ENCODE peak calls at places on chromosomes 6 and 20, in five cellular contexts. O is A549, V is K562, S is GM12878, Z is endothelial cell of umbilical vein. C is an unnamed sample.

GRCh38 chr6:151089916-151090443 is 149.8 kb upstream of the AKAP12 start:
- DNase-seq in O (no peak), V (no peak), S (no peak), Z (no peak), C (no peak)

GRCh38 chr6:32984639-32985389 is 16.4 kb downstream of the BRD2 start:
- DNase-seq in O (peak; percentile 86), V (peak; percentile 93), S (no peak), Z (peak; percentile 87), C (peak; percentile 91)

GRCh38 chr6:157493576-157493975 is 112.6 kb downstream of the ZDHHC14 start:
- DNase-seq in O (no peak), V (no peak), S (no peak), Z (no peak), C (no peak)

GRCh38 chr6:7505196-7505699 is 36.2 kb upstream of the DSP start:
- DNase-seq in O (peak; percentile 81), V (peak; percentile 6), S (no peak), Z (peak; percentile 6), C (peak; percentile 7)

GRCh38 chr6:43964659-43965570 is 162.3 kb downstream of the MRPL14 start:
- DNase-seq in O (no peak), V (peak; percentile 73), S (no peak), Z (no peak), C (peak; percentile 58)

GRCh38 chr20:53752971-53753879 is 159.6 kb upstream of the ZNF217 start:
- DNase-seq in O (peak; percentile 88), V (peak; percentile 80), S (no peak), Z (no peak), C (peak; percentile 15)

GRCh38 chr6:2688416-2689064 is 62.2 kb downstream of the MYLK4 start:
- DNase-seq in O (peak; percentile 21), V (peak; percentile 21), S (no peak), Z (peak; percentile 24), C (peak; percentile 67)

GRCh38 chr20:60381643-60382400 is 423.6 kb downstream of the CDH26 start:
- DNase-seq in O (no peak), V (no peak), S (no peak), Z (no peak), C (no peak)

GRCh38 chr6:113433506-113433991 is 423.6 kb upstream of the MARCKS start:
- DNase-seq in O (peak; percentile 81), V (no peak), S (no peak), Z (no peak), C (peak; percentile 87)

GRCh38 chr6:13848553-13849150 is 34.3 kb upstream of the MCUR1 start:
- DNase-seq in O (no peak), V (no peak), S (no peak), Z (no peak), C (no peak)

GRCh38 chr20:45416917-45417316 is 976 bp downstream of the PIGT start:
- DNase-seq in O (no peak), V (no peak), S (no peak), Z (no peak), C (peak; percentile 39)

DNA sequence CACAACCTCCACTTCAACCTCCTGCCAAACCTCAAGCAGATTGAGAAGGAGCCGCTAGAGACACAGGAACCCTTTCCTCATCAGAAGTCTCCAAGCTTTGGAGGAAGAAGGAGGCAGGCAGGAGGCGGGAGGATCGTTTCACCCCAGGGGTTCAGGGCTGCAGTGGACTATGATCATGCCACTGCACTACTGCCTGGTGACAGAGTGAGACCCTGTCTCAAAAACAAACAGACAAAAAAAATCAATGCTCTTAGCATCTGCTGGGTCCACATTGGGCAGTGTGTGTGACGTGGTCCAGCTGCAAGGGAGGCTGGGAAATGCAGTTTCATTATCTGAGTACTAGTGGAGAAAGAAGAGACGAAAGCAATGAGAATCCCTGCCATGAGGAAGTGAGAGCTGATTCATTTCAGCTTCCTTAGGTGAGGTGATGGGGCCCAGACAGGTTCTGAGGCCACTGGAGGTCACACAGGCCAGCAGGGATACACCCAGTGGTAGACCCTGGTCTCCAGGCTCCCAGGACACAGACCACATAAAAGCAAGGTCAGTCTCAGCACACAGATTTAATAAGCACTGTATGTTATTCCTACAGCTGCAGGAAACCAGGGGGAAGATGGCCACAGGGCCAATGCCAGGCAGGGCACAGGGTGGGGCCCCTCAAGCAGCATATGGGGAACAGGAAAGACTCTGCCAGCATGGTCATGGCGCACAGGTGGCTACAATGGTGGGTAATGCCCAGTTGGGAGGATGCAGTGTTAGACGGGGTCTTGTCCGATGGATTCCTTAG is 4.3 kb downstream of the GFRA4 start:
- DNase-seq in O (no peak), V (no peak), S (peak; percentile 77), Z (no peak), C (peak; percentile 34)
- TF ChIP-seq CTCF in O (no peak), V (no peak), S (no peak), Z (no peak), C (no peak)

DNA sequence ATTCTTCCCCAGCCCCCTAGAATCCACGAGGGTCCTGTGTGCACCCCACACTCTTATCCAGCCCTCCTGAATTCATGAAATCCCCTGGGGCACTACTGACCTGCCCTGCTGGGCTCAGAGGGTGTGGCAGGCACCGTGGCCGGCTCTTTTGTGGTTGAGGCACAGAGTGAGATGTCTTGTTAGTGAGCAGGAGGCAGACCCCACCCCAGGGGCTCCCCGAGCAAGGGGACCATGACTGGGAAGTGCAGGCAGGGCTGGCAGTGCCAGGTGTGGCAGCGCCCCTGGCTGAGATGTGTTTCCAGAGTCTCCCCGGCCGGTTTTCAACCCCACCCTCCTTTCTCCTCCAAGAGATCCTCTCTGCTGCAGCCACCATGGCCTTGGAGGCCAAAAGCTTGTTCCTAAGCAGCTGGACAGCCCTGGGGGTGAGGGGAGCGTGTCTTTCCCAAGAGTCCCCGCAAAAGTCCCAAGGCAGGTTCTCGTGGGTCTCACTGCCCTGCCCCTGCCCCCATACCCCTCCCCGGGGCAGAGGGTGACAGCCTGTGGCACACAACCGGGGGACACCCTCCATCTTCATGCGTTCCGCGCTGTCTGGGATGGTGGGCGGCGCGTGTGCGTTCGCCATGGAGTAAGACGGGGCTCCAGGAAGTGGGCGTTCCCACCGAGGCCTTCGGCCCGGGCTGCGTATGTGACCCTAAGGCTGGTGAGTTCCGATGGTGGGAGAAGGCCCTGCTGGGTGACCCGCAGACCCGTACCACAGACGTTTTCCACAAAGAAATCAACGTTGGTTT is 208.9 kb downstream of the TAF4 start:
- DNase-seq in O (no peak), V (no peak), S (no peak), Z (no peak), C (no peak)
- TF ChIP-seq MYC in O (no peak), V (no peak), S (no peak), Z (no peak), C (no peak)

GRCh38 chr6:152164957-152165356 is 357.5 kb downstream of the ESR1 start:
- DNase-seq in O (no peak), V (no peak), S (no peak), Z (no peak), C (no peak)
- TF ChIP-seq CTCF in O (no peak), V (no peak), S (no peak), Z (no peak), C (no peak)

GRCh38 chr20:36758276-36758675 is 12.4 kb upstream of the NDRG3 start:
- DNase-seq in O (no peak), V (no peak), S (no peak), Z (no peak), C (no peak)

GRCh38 chr20:36756482-36756881 is 10.6 kb upstream of the NDRG3 start:
- DNase-seq in O (no peak), V (no peak), S (no peak), Z (no peak), C (no peak)

GRCh38 chr20:36752582-36752981 is 6.7 kb upstream of the NDRG3 start:
- DNase-seq in O (no peak), V (no peak), S (no peak), Z (no peak), C (no peak)

GRCh38 chr20:36760647-36761046 is 12.9 kb downstream of the DSN1 start:
- DNase-seq in O (peak; percentile 53), V (no peak), S (no peak), Z (no peak), C (no peak)

GRCh38 chr20:36754656-36755222 is 8.8 kb upstream of the NDRG3 start:
- DNase-seq in O (peak; percentile 77), V (peak; percentile 69), S (no peak), Z (peak; percentile 78), C (peak; percentile 75)
- TF ChIP-seq MYC in O (no peak), V (no peak), S (no peak), Z (no peak), C (no peak)

GRCh38 chr6:16837217-16837972 is 76.1 kb upstream of the ATXN1 start:
- DNase-seq in O (no peak), V (no peak), S (no peak), Z (no peak), C (no peak)

GRCh38 chr6:16840291-16840690 is 79.0 kb upstream of the ATXN1 start:
- DNase-seq in O (no peak), V (no peak), S (no peak), Z (no peak), C (peak; percentile 47)

GRCh38 chr6:16841241-16841640 is 80.0 kb upstream of the ATXN1 start:
- DNase-seq in O (no peak), V (no peak), S (no peak), Z (no peak), C (no peak)

GRCh38 chr6:16840725-16841124 is 79.5 kb upstream of the ATXN1 start:
- DNase-seq in O (no peak), V (no peak), S (no peak), Z (no peak), C (no peak)

GRCh38 chr6:16839780-16840179 is 78.5 kb upstream of the ATXN1 start:
- DNase-seq in O (no peak), V (no peak), S (no peak), Z (no peak), C (peak; percentile 59)
- TF ChIP-seq CTCF in O (no peak), V (no peak), S (no peak), Z (no peak), C (no peak)

GRCh38 chr6:79468116-79468515 is 69.1 kb downstream of the LCA5 start:
- DNase-seq in O (no peak), V (no peak), S (no peak), Z (no peak), C (no peak)
- TF ChIP-seq MYC in O (no peak), V (no peak), S (no peak), Z (no peak), C (no peak)

GRCh38 chr6:133835901-133836300 is 53.0 kb upstream of the TCF21 start:
- DNase-seq in O (peak; percentile 52), V (no peak), S (no peak), Z (no peak), C (no peak)

GRCh38 chr6:133833905-133834304 is 55.0 kb upstream of the TCF21 start:
- DNase-seq in O (peak; percentile 27), V (no peak), S (no peak), Z (no peak), C (no peak)

GRCh38 chr6:133834472-133835170 is 54.3 kb upstream of the TCF21 start:
- DNase-seq in O (peak; percentile 27), V (no peak), S (no peak), Z (no peak), C (no peak)

GRCh38 chr6:133843098-133843497 is 45.8 kb upstream of the TCF21 start:
- DNase-seq in O (no peak), V (no peak), S (no peak), Z (no peak), C (no peak)

GRCh38 chr6:133837801-133838349 is 51.0 kb upstream of the TCF21 start:
- DNase-seq in O (peak; percentile 81), V (peak; percentile 83), S (no peak), Z (peak; percentile 34), C (peak; percentile 42)
- TF ChIP-seq CTCF in O (peak; percentile 89), V (peak; percentile 80), S (peak; percentile 65), Z (peak; percentile 87), C (peak; percentile 76)

C was measured in NB4.